ENCODE peak calls at places on chromosome 3, in five cellular contexts. J is mesothelial cell of epicardium, D is GM13976, N is IMR-90, K is NB4. Y is an unnamed sample.

GRCh38 chr3:186880392-186880791 is 37.9 kb downstream of the ADIPOQ start:
- DNase-seq in J (no peak), D (no peak), N (no peak), K (no peak), Y (no peak)

GRCh38 chr3:78204977-78205376 is 1165.1 kb downstream of the ROBO2 start:
- DNase-seq in J (no peak), D (no peak), N (peak; percentile 67), K (no peak), Y (no peak)

GRCh38 chr3:107208796-107209195 is 168.4 kb upstream of the CCDC54 start:
- DNase-seq in J (no peak), D (no peak), N (peak; percentile 51), K (no peak), Y (no peak)

GRCh38 chr3:10744098-10744465 is 71.9 kb upstream of the SLC6A11 start:
- DNase-seq in J (no peak), D (no peak), N (no peak), K (peak; percentile 44), Y (no peak)

GRCh38 chr3:120302361-120302760 is 17.3 kb upstream of the GPR156 start:
- DNase-seq in J (no peak), D (no peak), N (peak; percentile 5), K (no peak), Y (no peak)

GRCh38 chr3:195114786-195115597 is 156.0 kb downstream of the XXYLT1 start:
- DNase-seq in J (no peak), D (no peak), N (no peak), K (no peak), Y (no peak)

GRCh38 chr3:74661672-74662071 is 47.2 kb upstream of the CNTN3 start:
- DNase-seq in J (no peak), D (no peak), N (no peak), K (peak; percentile 3), Y (no peak)

GRCh38 chr3:47008851-47009224 is 29.4 kb downstream of the NBEAL2 start:
- DNase-seq in J (no peak), D (no peak), N (no peak), K (no peak), Y (no peak)

GRCh38 chr3:13368834-13369233 is 51.3 kb downstream of the NUP210 start:
- DNase-seq in J (no peak), D (no peak), N (no peak), K (no peak), Y (no peak)

GRCh38 chr3:13367728-13368127 is 52.4 kb downstream of the NUP210 start:
- DNase-seq in J (no peak), D (no peak), N (no peak), K (no peak), Y (no peak)

GRCh38 chr3:13365390-13366379 is 54.4 kb downstream of the NUP210 start:
- DNase-seq in J (no peak), D (no peak), N (no peak), K (no peak), Y (no peak)

GRCh38 chr3:13362551-13362950 is 57.6 kb downstream of the NUP210 start:
- DNase-seq in J (no peak), D (no peak), N (no peak), K (no peak), Y (no peak)

DNA sequence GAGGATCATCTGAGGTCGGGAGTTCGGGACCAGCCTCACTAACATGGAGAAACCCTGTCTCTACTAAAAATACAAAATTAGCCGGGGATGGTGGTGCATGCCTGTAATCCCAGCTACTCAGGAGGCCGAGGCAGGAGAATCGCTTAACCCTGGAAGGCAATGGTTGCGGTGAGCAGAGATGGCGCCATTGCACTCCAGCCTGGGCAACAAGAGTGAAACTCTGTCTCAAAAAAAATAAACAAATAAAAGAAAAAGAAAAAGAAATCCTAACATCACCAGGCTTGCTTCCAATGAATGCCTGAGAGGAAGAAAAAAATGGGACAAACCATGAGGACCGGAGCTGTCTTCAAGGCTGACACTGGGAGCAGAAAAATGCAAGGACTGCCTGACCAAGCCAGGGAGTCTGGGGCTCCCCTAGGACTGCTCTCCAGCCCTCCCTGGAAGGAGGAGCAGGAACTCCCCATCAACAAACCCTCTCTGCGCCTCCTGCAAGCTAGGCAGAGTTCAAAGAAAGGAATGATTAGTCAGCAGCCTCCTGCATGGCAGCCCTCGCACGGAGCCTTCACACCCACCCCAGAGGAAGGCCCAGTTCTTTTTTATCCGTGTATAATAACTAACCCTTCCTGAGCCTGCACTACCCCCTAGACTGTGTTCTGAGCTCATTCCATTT is 55.4 kb downstream of the NUP210 start:
- DNase-seq in J (no peak), D (no peak), N (peak; percentile 41), K (no peak), Y (no peak)
- TF ChIP-seq CTCF in J (no peak), D (no peak), N (no peak), K (no peak), Y (no peak)

DNA sequence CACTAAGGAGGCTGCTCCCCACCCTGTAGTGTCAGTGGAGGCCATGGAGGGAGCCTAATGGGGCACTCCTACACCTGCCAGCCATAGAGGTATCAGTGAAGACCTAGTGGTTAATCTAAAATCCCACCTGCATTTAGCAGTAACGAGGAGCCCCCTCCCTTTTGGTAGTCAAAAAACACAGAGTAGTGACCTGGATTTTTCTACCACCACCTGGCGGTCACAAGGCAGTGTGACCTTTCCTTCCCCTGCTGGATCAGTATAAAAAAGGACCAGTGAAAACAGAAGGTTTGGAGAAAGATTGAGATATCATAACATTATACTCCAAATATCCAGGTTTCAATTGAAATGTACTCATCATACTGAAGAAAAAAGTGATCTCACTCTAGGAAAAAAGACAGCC is 241.2 kb downstream of the PYDC2 start:
- DNase-seq in J (no peak), D (no peak), N (no peak), K (no peak), Y (no peak)
- TF ChIP-seq CTCF in J (no peak), D (no peak), N (no peak), K (no peak), Y (no peak)

GRCh38 chr3:136720091-136720490 is 32.1 kb downstream of the STAG1 start:
- DNase-seq in J (no peak), D (no peak), N (no peak), K (no peak), Y (no peak)
- TF ChIP-seq CTCF in J (no peak), D (no peak), N (no peak), K (no peak), Y (no peak)

GRCh38 chr3:151412989-151413388 is 28.4 kb upstream of the P2RY12 start:
- DNase-seq in J (no peak), D (no peak), N (no peak), K (no peak), Y (no peak)
- TF ChIP-seq CTCF in J (no peak), D (no peak), N (no peak), K (peak; percentile 5), Y (no peak)

DNA sequence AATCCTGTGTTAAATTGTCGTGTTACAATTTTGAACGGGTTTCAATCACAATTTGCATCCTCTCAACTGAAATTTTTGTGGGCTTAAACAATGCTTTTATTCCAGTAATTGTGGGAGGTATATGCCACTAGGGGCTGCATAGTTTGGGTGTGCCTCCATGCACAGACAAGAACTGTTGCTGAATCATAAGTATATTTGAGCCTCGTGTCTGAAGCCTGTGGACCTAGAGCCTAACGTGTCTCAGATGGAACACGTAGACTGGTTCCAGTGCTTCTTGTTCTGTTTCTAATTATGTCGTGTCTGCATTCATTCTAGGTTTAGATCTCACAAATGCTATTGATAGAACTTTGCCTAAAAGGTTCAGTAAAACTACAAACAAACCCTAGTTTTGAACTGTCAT is 363.4 kb downstream of the RBMS3 start:
- DNase-seq in J (no peak), D (no peak), N (no peak), K (no peak), Y (no peak)
- TF ChIP-seq CTCF in J (no peak), D (no peak), N (no peak), K (no peak), Y (no peak)

DNA sequence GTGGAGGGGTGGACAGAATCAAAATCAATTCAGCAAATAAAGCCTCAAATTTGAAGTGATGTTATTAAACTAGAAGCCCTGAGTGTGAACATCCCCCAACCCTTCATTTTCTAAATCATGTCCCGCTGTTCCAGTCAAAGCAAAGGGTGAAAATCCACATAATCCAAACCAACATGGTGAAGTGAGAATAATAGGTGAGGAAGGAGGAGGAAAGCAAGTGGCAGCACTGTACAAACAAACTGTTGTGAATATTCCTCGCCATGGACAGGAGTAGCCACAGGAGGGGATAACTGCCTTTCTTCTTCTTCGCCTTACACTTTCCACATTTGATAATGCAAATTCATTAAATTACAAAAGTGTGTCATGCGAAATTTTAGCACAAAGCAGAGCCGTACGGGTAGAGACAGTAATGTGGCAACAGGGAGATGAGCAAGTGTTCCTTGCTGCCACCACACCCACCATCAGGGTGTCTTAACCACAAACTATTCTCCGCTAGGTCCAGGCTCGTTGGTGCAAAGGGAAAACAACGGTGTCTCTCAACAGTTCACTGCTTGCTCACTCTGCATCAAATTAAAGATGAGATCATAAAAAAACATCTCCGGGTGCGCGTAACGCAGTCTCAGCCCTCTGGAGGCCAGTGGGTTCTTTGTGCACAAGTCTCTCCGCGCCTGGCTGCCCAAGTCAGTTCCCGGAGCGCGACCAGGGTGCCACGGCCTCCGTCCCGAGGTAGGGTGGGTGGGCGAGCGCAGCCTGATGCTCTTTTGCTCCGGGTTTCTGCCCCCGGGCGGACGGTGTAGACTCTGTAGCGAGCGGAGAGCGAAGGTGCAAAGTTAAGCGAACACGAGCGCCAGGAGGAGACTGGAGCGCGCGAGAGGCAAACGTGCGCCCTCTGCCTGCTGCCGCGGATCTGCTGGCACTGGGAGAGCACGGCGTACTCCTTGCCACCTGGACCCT is 6.7 kb downstream of the EPHA3 start:
- DNase-seq in J (peak; percentile 83), D (peak; percentile 50), N (peak; percentile 42), K (no peak), Y (peak; percentile 34)
- TF ChIP-seq CTCF in J (peak; percentile 36), D (peak; percentile 66), N (peak; percentile 51), K (no peak), Y (peak; percentile 69)